ENCODE peak calls at places on chromosomes 1 and 21, in six cellular contexts. G is Peyer's patch; W is activated CD8-positive, alpha-beta T cell treated with anti-CD3 and anti-CD28 coated beads for 36 hours; I is upper lobe of left lung; O is RWPE1; J is K562. S is an unnamed sample.

GRCh38 chr1:100034465-100034864 is 64.7 kb downstream of the SLC35A3 start:
- DNase-seq in O (peak; percentile 40), G (no peak), J (peak; percentile 53), I (no peak), W (no peak), S (no peak)

GRCh38 chr1:160256396-160257046 is 5.8 kb downstream of the DCAF8 start:
- DNase-seq in G (no peak), O (peak; percentile 70), I (no peak), W (no peak), J (no peak), S (no peak)

GRCh38 chr1:7902478-7903084 is 38.1 kb downstream of the TNFRSF9 start:
- DNase-seq in O (peak; percentile 76), G (peak; percentile 54), J (peak; percentile 87), I (peak; percentile 6), W (peak; percentile 68), S (peak; percentile 42)

GRCh38 chr21:38921511-38922215 is 115.9 kb downstream of the ETS2 start:
- DNase-seq in G (peak; percentile 43), W (no peak), J (no peak), O (no peak), I (no peak), S (no peak)

GRCh38 chr1:103514920-103515503 is 10.5 kb upstream of the RNPC3 start:
- DNase-seq in W (peak; percentile 19), O (peak; percentile 20), I (no peak), G (no peak), J (peak; percentile 48), S (no peak)

GRCh38 chr21:38363684-38364083 is 106.9 kb downstream of the KCNJ15 start:
- DNase-seq in O (no peak), G (no peak), J (no peak), I (no peak), W (no peak), S (no peak)

GRCh38 chr1:77031101-77031662 is 163.9 kb downstream of the ST6GALNAC5 start:
- DNase-seq in I (no peak), J (no peak), W (no peak), G (no peak), O (peak; percentile 21), S (no peak)

GRCh38 chr1:29083318-29084195 is 40.1 kb downstream of the TMEM200B start:
- DNase-seq in W (no peak), J (peak; percentile 39), G (no peak), O (no peak), I (no peak), S (no peak)

GRCh38 chr1:62306065-62306464 is 13.2 kb downstream of the KANK4 start:
- DNase-seq in I (no peak), J (no peak), W (no peak), O (no peak), G (no peak), S (no peak)

GRCh38 chr1:171785766-171786165 is 4.3 kb downstream of the METTL13 start:
- DNase-seq in J (no peak), O (no peak), I (no peak), G (no peak), W (no peak), S (no peak)

GRCh38 chr1:150563340-150564038 is 14.3 kb downstream of the ADAMTSL4 start:
- DNase-seq in G (peak; percentile 67), O (no peak), I (no peak), W (peak; percentile 64), J (peak; percentile 18), S (no peak)

GRCh38 chr21:16468191-16468590 is 738.4 kb downstream of the USP25 start:
- DNase-seq in I (no peak), W (no peak), O (no peak), J (no peak), G (no peak), S (no peak)

GRCh38 chr1:6762060-6762459 is 23.2 kb upstream of the CAMTA1 start:
- DNase-seq in G (no peak), W (no peak), I (no peak), O (peak; percentile 66), J (no peak), S (no peak)

DNA sequence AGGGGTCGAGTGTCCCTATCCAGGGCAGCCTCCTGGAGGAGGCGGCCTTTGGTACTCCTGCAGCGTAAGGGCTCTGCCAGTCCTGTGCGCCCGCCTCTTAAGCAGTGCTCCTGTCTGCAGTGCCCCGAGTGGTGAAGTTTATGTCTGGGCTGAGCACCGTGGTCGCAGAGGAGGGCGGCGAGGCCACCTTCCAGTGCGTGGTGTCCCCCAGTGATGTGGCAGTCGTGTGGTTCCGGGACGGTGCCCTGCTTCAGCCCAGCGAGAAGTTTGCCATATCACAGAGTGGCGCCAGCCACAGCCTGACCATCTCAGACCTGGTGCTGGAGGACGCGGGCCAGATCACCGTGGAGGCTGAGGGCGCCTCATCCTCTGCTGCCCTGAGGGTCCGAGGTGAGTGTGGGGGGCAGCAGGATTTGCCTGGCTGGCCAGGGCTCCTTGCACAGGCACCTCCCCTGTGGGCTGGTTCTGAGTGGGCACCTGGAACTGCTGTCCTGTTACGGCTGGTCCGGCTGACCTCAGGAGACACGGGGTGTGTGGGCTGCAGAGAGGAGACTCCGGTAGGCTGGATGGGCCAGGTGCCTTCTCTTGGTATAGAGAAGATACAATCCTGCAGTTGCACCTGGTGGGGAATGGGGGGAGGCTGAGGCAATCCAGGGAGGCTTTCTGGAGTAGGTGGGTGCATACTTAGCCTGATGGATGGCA is 66.8 kb downstream of the OBSCN start:
- DNase-seq in G (no peak), W (no peak), J (no peak), I (peak; percentile 69), O (no peak), S (peak; percentile 10)
- TF ChIP-seq CTCF in G (no peak), W (no peak), J (no peak), I (no peak), O (no peak), S (no peak)

GRCh38 chr21:41411449-41412089 is 14.5 kb upstream of the MX1 start:
- DNase-seq in I (no peak), O (no peak), W (peak; percentile 44), J (peak; percentile 17), G (peak; percentile 73), S (no peak)
- TF ChIP-seq CTCF in I (peak; percentile 51), O (no peak), W (no peak), J (peak; percentile 25), G (peak; percentile 41), S (no peak)

DNA sequence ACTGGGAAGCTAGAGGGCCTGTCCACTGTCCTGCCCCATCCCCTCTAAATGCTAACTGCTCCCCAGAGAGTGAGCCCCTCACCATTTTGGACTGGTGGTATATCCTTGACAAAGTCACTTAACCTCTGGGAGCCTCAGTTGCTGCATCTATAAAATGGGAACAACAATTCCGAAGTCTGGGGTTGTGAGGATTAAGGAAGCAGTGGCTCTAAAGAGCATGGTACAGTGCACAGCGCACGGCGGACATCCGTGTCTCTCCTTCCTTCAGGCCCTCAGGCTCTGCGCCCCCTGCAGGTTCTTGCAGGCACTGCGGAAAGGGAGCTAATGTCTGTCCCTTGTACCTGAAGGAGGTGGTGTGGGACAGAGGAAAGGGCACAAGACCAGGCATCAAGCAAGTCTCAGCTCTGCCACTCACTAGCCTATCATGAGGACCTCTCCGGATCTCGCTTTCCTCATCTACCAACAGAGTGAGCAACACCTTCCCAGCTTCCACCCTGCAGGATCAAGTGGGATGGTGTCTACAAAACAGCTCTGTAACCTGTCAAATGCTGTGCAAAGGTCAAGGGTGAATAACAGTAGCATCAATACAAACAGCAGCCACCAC is 20.1 kb downstream of the ECE1 start:
- DNase-seq in W (peak; percentile 90), O (no peak), G (peak; percentile 79), I (no peak), J (peak; percentile 91), S (peak; percentile 77)
- TF ChIP-seq CTCF in W (peak; percentile 98), O (peak; percentile 74), G (peak; percentile 80), I (peak; percentile 87), J (peak; percentile 99), S (no peak)

GRCh38 chr1:47432071-47433036 is 5.5 kb upstream of the FOXD2 start:
- DNase-seq in G (peak; percentile 70), W (peak; percentile 78), I (no peak), J (peak; percentile 86), O (peak; percentile 58), S (no peak)
- TF ChIP-seq CTCF in G (peak; percentile 64), W (peak; percentile 47), I (peak; percentile 67), J (peak; percentile 94), O (peak; percentile 49), S (no peak)

DNA sequence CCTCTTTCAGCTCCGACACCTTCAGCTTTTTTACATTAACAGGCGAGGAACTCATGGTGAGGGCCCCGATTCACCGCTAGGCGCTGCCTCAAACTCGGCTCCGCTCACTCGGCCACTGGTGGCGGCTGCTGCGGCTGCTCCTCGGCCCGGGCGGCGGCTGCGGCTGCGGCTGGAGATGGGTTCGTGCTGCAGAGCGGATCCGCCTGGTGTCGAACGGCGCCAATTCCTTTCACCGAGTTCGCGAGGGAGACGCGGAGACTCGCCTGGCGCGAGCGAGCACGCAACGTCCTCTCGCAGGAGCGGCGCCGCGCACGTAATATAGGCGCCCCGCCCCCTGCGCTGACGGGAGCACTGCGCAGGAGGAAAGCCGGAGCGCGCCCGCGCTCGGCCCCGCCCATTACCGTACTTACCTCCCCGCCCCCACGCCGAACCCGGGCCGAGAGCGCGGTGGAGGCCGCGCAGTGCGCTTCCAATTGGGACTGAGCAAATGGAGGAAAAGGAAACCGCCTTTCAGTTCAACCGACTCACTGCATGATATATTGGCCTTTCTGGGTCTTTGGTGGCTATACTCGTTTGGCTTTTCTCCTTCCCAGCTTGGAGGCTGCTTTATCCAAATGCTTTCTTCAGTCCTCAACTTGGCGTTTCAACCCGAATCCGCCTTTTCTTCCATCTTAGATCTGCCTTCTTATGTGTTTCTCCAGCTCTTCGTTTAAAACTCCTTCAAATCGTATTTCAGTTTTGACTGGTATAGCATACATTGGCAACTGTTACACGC is at the start of gene HNRNPU:
- DNase-seq in W (peak; percentile 97), O (peak; percentile 88), J (peak; percentile 99), G (peak; percentile 98), I (peak; percentile 99), S (peak; percentile 99)
- TF ChIP-seq CTCF in W (peak; percentile 54), O (peak; percentile 9), J (peak; percentile 14), G (peak; percentile 62), I (no peak), S (no peak)

DNA sequence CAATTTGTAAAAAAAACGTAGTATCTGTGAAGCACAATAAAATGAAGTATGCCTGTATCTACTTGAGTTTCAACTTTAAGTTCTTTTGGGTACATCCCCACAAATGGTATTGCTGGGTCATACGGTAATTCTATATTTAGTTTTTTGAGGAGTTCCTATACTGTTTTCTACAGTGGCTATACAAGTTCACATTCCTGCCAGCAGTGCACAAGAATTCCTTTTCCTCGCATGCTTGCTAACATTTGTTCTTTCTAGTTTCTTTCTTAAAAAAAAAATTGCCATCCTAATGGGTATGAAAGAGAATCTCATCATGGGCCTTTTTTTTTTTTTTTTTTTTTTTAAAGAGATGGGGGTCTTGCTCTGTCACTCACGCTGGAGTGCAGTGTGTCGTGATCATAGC is 41.9 kb downstream of the UCK2 start:
- DNase-seq in O (no peak), W (no peak), G (no peak), I (no peak), J (no peak), S (no peak)
- TF ChIP-seq CTCF in O (no peak), W (no peak), G (peak; percentile 24), I (no peak), J (no peak), S (no peak)

GRCh38 chr1:20329793-20330542 is 39.3 kb downstream of the VWA5B1 start:
- DNase-seq in G (no peak), I (peak; percentile 50), W (no peak), J (peak; percentile 26), O (no peak), S (no peak)
- TF ChIP-seq CTCF in G (peak; percentile 5), I (no peak), W (no peak), J (peak; percentile 60), O (no peak), S (no peak)